ENCODE peak calls at places on chromosome 12, in six cellular contexts. R is A549, Q is HCT116, U is ovary, H is K562, G is stomach. D is an unnamed sample.

GRCh38 chr12:28620281-28620680 is 430.0 kb downstream of the CCDC91 start:
- DNase-seq in G (no peak), H (no peak), U (no peak), Q (no peak), R (no peak), D (no peak)

GRCh38 chr12:110940296-110940695 is 19.9 kb upstream of the MYL2 start:
- DNase-seq in H (no peak), R (no peak), G (no peak), Q (no peak), U (no peak), D (no peak)

GRCh38 chr12:5691943-5692342 is 253.1 kb downstream of the ANO2 start:
- DNase-seq in R (no peak), H (no peak), G (no peak), Q (no peak), U (no peak), D (no peak)

GRCh38 chr12:112025808-112026375 is 12.7 kb downstream of the ERP29 start:
- DNase-seq in G (no peak), U (no peak), R (no peak), H (no peak), Q (no peak), D (no peak)

GRCh38 chr12:18595406-18595805 is 142.4 kb downstream of the PLCZ1 start:
- DNase-seq in G (no peak), R (no peak), H (no peak), U (no peak), Q (no peak), D (no peak)

GRCh38 chr12:34163443-34163842 is 141.1 kb downstream of the ALG10 start:
- DNase-seq in H (no peak), Q (no peak), G (no peak), U (no peak), R (no peak), D (no peak)

GRCh38 chr12:52782502-52782901 is 5.4 kb upstream of the KRT76 start:
- DNase-seq in G (no peak), U (no peak), Q (no peak), R (no peak), H (no peak), D (no peak)

GRCh38 chr12:101501410-101502045 is 26.4 kb downstream of the SPIC start:
- DNase-seq in R (no peak), H (no peak), Q (no peak), G (no peak), U (no peak), D (no peak)

GRCh38 chr12:115000038-115000437 is 316.1 kb upstream of the TBX3 start:
- DNase-seq in G (no peak), Q (peak; percentile 54), R (peak; percentile 82), U (no peak), H (no peak), D (no peak)

GRCh38 chr12:65765436-65765813 is 58.9 kb upstream of the HMGA2 start:
- DNase-seq in U (no peak), R (no peak), G (no peak), H (no peak), Q (peak; percentile 71), D (no peak)

GRCh38 chr12:26028953-26029740 is 70.7 kb downstream of the RASSF8 start:
- DNase-seq in H (peak; percentile 20), R (peak; percentile 63), G (no peak), U (peak; percentile 52), Q (peak; percentile 40), D (peak; percentile 37)

GRCh38 chr12:69595689-69596088 is 10.4 kb downstream of the CCT2 start:
- DNase-seq in Q (no peak), H (no peak), U (no peak), G (no peak), R (peak; percentile 22), D (no peak)

GRCh38 chr12:104643921-104644669 is 187.3 kb downstream of the CHST11 start:
- DNase-seq in Q (no peak), U (no peak), G (peak; percentile 68), R (no peak), H (no peak), D (no peak)

GRCh38 chr12:117680311-117680710 is 288.5 kb downstream of the KSR2 start:
- DNase-seq in G (no peak), R (no peak), H (no peak), Q (no peak), U (no peak), D (no peak)

GRCh38 chr12:10094648-10095047 is 4.1 kb downstream of the CLEC1A start:
- DNase-seq in G (no peak), H (no peak), Q (no peak), U (no peak), R (no peak), D (no peak)

GRCh38 chr12:88993655-88994054 is 358.6 kb downstream of the DUSP6 start:
- DNase-seq in G (no peak), Q (peak; percentile 63), H (peak; percentile 9), R (peak; percentile 69), U (no peak), D (no peak)

GRCh38 chr12:92208613-92209121 is 63.0 kb upstream of the BTG1 start:
- DNase-seq in R (peak; percentile 70), U (no peak), Q (no peak), H (no peak), G (no peak), D (no peak)

GRCh38 chr12:75863475-75863874 is 168.1 kb downstream of the PHLDA1 start:
- DNase-seq in U (no peak), R (peak; percentile 79), H (no peak), G (no peak), Q (no peak), D (no peak)

GRCh38 chr12:62977419-62977818 is 42.5 kb upstream of the PPM1H start:
- DNase-seq in R (peak; percentile 4), H (no peak), G (peak; percentile 40), Q (peak; percentile 8), U (no peak), D (no peak)

GRCh38 chr12:26119391-26119981 is 5.4 kb downstream of the BHLHE41 start:
- DNase-seq in R (peak; percentile 79), Q (peak; percentile 51), H (peak; percentile 15), U (no peak), G (no peak), D (no peak)

GRCh38 chr12:121582583-121583333 is 1.9 kb upstream of the KDM2B start:
- DNase-seq in R (no peak), Q (no peak), U (no peak), G (no peak), H (peak; percentile 28), D (no peak)
- H3K27ac ChIP-seq in R (peak overlapping the region; percentile 52), Q (no peak overlapping the region), U (no peak overlapping the region), G (peak overlapping the region; percentile 90), H (no peak overlapping the region), D (peak overlapping the region; percentile 88)

GRCh38 chr12:20439634-20440033 is 71.3 kb downstream of the PDE3A start:
- DNase-seq in R (no peak), Q (no peak), H (no peak), U (no peak), G (no peak), D (no peak)
- H3K4me1 ChIP-seq in R (peaks cover 14% of the 10 kb centered on the region), Q (no peaks in the 10 kb centered on the region), H (no peaks in the 10 kb centered on the region), U (peaks cover 2% of the 10 kb centered on the region), G (no peaks in the 10 kb centered on the region), D (no peaks in the 10 kb centered on the region)

DNA sequence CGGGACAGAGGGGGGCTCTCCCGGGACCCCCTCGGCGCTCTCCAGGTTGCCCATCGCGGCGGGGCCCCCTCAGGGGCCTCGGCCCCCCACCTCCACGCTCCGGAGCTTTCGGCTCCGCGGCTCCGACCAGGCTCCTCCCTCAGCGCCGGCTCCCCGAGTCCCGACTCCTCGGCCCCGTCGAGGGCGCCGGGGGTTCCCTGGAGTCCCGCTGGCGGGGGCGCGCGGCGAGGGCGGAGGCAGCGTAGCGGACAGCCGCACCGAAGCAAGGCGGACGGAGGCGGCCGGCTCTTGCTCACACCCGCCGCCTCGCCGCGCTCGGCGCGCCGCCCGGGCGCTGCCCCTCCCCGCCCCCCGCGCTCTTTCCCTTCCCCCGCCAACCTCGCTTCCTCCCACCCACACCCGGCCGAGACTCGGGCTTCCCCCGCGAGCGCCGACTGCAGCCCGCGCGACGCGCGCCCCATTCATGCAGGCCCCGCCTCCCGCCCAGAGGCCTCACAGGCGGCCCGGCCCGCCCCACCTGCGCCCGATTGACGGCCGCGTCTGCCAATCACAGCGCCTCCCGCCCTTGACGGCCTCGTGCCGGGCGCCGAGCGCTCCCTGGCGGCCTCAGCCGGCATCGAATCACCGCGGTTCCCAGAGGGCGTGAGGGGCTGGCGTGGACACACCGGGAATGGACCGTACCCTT is at the start of gene FMNL3:
- DNase-seq in U (peak; percentile 99), R (peak; percentile 95), G (peak; percentile 99), Q (peak; percentile 79), H (peak; percentile 100), D (peak; percentile 99)
- TF ChIP-seq POLR2A in U (peak; percentile 65), R (peak; percentile 35), G (no peak), Q (no peak), H (peak; percentile 41), D (peak; percentile 62)

GRCh38 chr12:20548592-20548991 is 146.5 kb upstream of the SLCO1C1 start:
- DNase-seq in R (no peak), U (no peak), H (no peak), Q (no peak), G (no peak), D (no peak)
- H3K27ac ChIP-seq in R (no peak overlapping the region), U (no peak overlapping the region), H (no peak overlapping the region), Q (no peak overlapping the region), G (no peak overlapping the region), D (no peak overlapping the region)

GRCh38 chr12:84805474-84805858 is 107.1 kb downstream of the SLC6A15 start:
- DNase-seq in H (no peak), Q (no peak), G (no peak), R (no peak), U (no peak), D (no peak)
- H3K4me1 ChIP-seq in H (no peaks in the 10 kb centered on the region), Q (no peaks in the 10 kb centered on the region), G (no peaks in the 10 kb centered on the region), R (no peaks in the 10 kb centered on the region), U (no peaks in the 10 kb centered on the region), D (no peaks in the 10 kb centered on the region)